ENCODE peak calls at places on chromosomes 16 and 17, in eight cellular contexts. U, R, I, X, B, F, W and O are unnamed samples. For H3K36me3, the result is how much of the 10 kb centered on the place peaks cover.

GRCh38 chr16:72467157-72467759 is 295.3 kb upstream of the PMFBP1 start:
- DNase-seq in U (peak), R (no peak), I (no peak), X (peak), B (no peak), F (no peak), W (no peak), O (no peak)

GRCh38 chr16:55497558-55497957 is 11.3 kb upstream of the LPCAT2 start:
- DNase-seq in U (no peak), R (no peak), I (no peak), X (no peak), B (no peak), F (no peak), W (no peak), O (no peak)

GRCh38 chr17:76272541-76273434 is 7.6 kb downstream of the UBALD2 start:
- DNase-seq in U (no peak), R (no peak), I (no peak), X (no peak), B (no peak), F (no peak), W (peak), O (peak)

GRCh38 chr17:79000396-79001189 is 9.0 kb downstream of the CANT1 start:
- DNase-seq in U (no peak), R (peak), I (peak), X (no peak), B (no peak), F (no peak), W (no peak), O (no peak)

GRCh38 chr16:80806957-80807356 is 2.6 kb upstream of the CDYL2 start:
- DNase-seq in U (peak), R (no peak), I (no peak), X (no peak), B (no peak), F (no peak), W (peak), O (peak)

GRCh38 chr17:81870155-81870977 is 771 bp downstream of the ARHGDIA start:
- DNase-seq in U (peak), R (no peak), I (no peak), X (peak), B (peak), F (peak), W (peak), O (peak)

GRCh38 chr17:63841350-63842172 is 924 bp downstream of the SMARCD2 start:
- DNase-seq in U (peak), R (peak), I (peak), X (peak), B (peak), F (no peak), W (no peak), O (no peak)

GRCh38 chr17:77352996-77353395 is 212.2 kb downstream of the SEC14L1 start:
- DNase-seq in U (no peak), R (peak), I (peak), X (no peak), B (no peak), F (no peak), W (peak), O (no peak)

GRCh38 chr17:17096438-17097178 is 54.4 kb downstream of the MPRIP start:
- DNase-seq in U (peak), R (no peak), I (no peak), X (no peak), B (peak), F (no peak), W (no peak), O (no peak)

GRCh38 chr17:30519707-30520106 is 42.5 kb downstream of the GOSR1 start:
- DNase-seq in U (peak), R (no peak), I (no peak), X (no peak), B (no peak), F (no peak), W (no peak), O (no peak)

GRCh38 chr17:29722411-29723198 is 99.9 kb upstream of the CORO6 start:
- DNase-seq in U (peak), R (no peak), I (peak), X (no peak), B (no peak), F (no peak), W (peak), O (peak)

GRCh38 chr16:2239231-2239675 is 3.0 kb downstream of the DNASE1L2 start:
- DNase-seq in U (no peak), R (no peak), I (no peak), X (no peak), B (no peak), F (no peak), W (no peak), O (no peak)

GRCh38 chr17:57916925-57917858 is 38.0 kb downstream of the CUEDC1 start:
- DNase-seq in U (no peak), R (no peak), I (no peak), X (no peak), B (no peak), F (no peak), W (peak), O (peak)

GRCh38 chr17:75970011-75970523 is 8.9 kb downstream of the ACOX1 start:
- DNase-seq in U (peak), R (no peak), I (no peak), X (no peak), B (no peak), F (no peak), W (no peak), O (no peak)

GRCh38 chr17:39752241-39752831 is 14.6 kb downstream of the GRB7 start:
- DNase-seq in U (no peak), R (no peak), I (no peak), X (peak), B (peak), F (no peak), W (peak), O (no peak)

GRCh38 chr17:54494731-54495715 is 405.6 kb upstream of the TOM1L1 start:
- DNase-seq in U (no peak), R (no peak), I (no peak), X (no peak), B (no peak), F (no peak), W (no peak), O (no peak)

GRCh38 chr16:72549878-72550277 is 377.9 kb upstream of the PMFBP1 start:
- DNase-seq in U (no peak), R (no peak), I (no peak), X (no peak), B (no peak), F (no peak), W (no peak), O (no peak)

GRCh38 chr16:19232988-19233387 is 52.5 kb upstream of the CLEC19A start:
- DNase-seq in U (no peak), R (no peak), I (no peak), X (no peak), B (no peak), F (no peak), W (no peak), O (no peak)

GRCh38 chr16:83117810-83118209 is 491.0 kb downstream of the CDH13 start:
- DNase-seq in U (no peak), R (no peak), I (no peak), X (no peak), B (no peak), F (no peak), W (no peak), O (no peak)

GRCh38 chr17:82449883-82450356 is 632 bp downstream of the CYBC1 start:
- DNase-seq in U (no peak), R (no peak), I (no peak), X (no peak), B (no peak), F (no peak), W (no peak), O (no peak)

GRCh38 chr17:66487933-66488572 is 185.6 kb downstream of the PRKCA start:
- DNase-seq in U (no peak), R (no peak), I (no peak), X (no peak), B (no peak), F (no peak), W (no peak), O (no peak)

GRCh38 chr17:46027326-46028325 is 28.6 kb downstream of the STH start:
- DNase-seq in U (no peak), R (no peak), I (no peak), X (no peak), B (no peak), F (no peak), W (no peak), O (no peak)

DNA sequence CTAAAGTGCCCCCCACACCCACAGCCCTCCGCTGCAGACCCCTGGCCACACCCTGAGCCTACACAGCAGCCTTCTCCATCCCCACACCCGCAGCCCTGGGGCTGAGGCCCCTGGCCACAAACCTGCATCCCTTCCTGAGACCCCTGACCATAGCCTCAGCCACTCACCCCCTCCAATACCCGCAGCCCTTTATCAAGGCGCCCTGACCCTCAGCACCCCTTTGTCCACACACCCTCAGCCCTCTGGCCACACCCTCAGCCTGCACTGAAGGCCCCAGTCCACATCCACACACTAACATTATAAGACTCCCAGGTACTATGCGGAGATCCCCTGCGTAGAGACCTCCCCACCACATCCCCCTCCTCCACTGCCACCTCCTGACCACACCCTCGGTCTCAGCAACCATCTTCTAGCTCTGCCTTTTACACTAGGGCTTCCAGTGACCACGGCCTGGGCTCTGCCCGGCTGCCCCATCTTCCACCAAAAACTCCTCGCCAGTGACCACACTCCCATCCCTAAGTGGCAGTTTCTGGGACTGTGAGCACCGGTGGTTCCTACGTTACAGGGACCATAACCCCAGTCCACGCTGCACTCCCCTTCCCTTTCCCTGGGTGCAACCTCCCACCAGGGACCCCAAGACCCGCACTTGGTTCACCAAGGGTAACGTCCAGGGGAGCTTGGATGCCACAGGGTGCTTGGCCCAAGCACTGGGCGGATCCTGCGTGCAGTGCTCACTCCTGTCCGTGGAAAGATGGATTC is 818 bp downstream of the TPPP3 start:
- DNase-seq in U (no peak), R (no peak), I (peak), X (no peak), B (no peak), F (no peak), W (no peak), O (no peak)
- H3K4me3 ChIP-seq in U (no peak), R (peak), I (peak), X (peak), B (peak), F (peak), W (no peak), O (no peak)

DNA sequence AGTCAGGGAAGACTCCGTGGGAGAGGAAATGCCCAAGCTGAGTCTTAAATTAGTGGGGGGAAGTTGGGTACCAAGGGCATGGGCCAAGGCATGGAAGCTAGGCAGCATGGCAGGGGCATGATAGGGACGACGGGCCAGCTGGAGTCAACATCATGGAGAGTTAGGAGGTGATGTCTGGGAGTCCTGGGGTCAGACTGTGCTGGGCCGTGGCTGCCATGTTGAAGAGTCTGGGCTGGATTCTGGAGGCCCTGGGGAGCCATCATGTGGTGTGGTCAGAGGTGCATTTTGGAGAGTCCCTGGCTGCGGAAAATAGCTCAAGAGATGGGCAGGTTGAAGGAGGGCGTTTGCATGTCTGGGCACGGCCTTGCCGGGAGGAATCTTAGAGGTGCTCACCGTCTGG is 85.2 kb downstream of the SDR42E1 start:
- DNase-seq in U (no peak), R (no peak), I (peak), X (no peak), B (no peak), F (no peak), W (no peak), O (no peak)
- H3K36me3 ChIP-seq in U (under half), R (under half), I (under half), X (under half), B (under half), F (under half), W (under half), O (under half)

GRCh38 chr16:23505942-23506605 is 4.2 kb downstream of the GGA2 start:
- DNase-seq in U (no peak), R (no peak), I (no peak), X (no peak), B (no peak), F (no peak), W (no peak), O (no peak)

GRCh38 chr16:23508589-23509440 is 1.5 kb downstream of the GGA2 start:
- DNase-seq in U (peak), R (no peak), I (no peak), X (peak), B (no peak), F (peak), W (no peak), O (no peak)

GRCh38 chr16:23505180-23505665 is 5.1 kb downstream of the GGA2 start:
- DNase-seq in U (no peak), R (no peak), I (no peak), X (no peak), B (no peak), F (no peak), W (no peak), O (no peak)

GRCh38 chr16:23504453-23505179 is 5.7 kb downstream of the GGA2 start:
- DNase-seq in U (peak), R (no peak), I (peak), X (peak), B (no peak), F (peak), W (peak), O (peak)

DNA sequence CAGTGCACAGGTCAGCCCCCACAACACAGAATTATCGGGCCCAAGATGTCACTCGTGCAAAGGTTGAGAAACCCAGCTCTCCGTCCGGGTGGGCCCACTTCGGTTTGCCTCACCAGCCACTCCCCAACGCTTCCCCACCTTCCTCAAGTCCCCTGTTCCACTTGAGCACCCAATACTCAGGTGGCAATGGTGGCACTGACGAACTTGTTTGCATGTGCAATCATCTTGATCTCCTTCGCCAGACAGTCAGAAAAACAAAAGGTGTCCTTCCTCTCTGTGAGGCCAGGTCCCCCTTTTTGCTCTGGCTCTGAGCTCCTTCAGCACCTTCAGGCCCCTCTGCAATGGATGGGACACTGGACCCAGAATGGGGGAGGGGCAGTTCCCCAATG is 3.7 kb downstream of the GGA2 start:
- DNase-seq in U (no peak), R (no peak), I (no peak), X (no peak), B (no peak), F (no peak), W (no peak), O (no peak)
- H3K4me3 ChIP-seq in U (no peak), R (no peak), I (no peak), X (no peak), B (no peak), F (no peak), W (no peak), O (no peak)

DNA sequence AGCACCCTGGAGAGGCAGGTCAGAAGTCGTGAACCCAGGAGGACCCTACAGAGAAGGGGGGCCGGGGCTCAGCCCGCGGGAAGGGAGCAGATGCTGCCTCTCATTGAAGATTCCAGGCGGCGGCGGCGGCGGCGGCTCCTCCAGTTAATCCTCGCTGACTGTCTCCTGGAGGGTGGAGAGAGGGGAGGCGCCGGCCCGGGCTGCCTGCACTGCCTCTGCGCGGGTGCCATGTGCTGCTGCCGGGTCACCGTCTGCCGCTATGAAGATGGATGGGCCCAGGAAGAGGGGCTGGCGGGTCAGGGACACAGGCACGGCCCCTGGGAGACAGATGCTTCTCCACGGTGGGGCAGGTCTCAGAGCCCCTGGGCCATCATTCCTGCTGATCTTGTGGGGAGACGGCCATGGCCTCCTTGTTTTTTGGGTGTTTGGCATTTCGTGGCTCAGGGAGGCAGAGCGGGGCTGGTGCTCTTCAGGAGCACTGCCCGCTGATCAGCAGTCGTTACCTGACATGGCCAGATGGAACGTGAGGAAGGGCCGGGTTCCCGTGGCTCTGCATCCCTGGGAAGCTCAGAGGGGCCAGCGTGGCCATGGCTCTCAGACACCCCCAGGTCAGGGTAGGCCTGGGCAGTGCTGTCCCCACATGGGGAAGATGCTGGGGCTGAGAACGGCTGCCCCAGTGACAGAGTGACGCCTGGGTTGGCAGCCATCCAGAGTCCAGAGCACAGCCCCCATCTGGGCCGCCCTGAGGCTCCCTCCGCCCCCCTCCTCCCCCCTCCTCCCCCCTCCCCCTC is 36.1 kb downstream of the GINS2 start:
- DNase-seq in U (peak), R (no peak), I (peak), X (no peak), B (no peak), F (no peak), W (peak), O (peak)
- H3K36me3 ChIP-seq in U (under half), R (under half), I (half or more), X (under half), B (under half), F (under half), W (under half), O (under half)

GRCh38 chr17:2351269-2351668 is 14.0 kb downstream of the SGSM2 start:
- DNase-seq in U (no peak), R (peak), I (no peak), X (no peak), B (no peak), F (no peak), W (no peak), O (no peak)

GRCh38 chr17:2344528-2344927 is 7.2 kb downstream of the SGSM2 start:
- DNase-seq in U (peak), R (no peak), I (no peak), X (no peak), B (no peak), F (no peak), W (no peak), O (no peak)

GRCh38 chr17:2343421-2343820 is 6.1 kb downstream of the SGSM2 start:
- DNase-seq in U (no peak), R (no peak), I (no peak), X (no peak), B (peak), F (no peak), W (peak), O (peak)

GRCh38 chr17:2346475-2346874 is 9.2 kb downstream of the SGSM2 start:
- DNase-seq in U (no peak), R (peak), I (no peak), X (no peak), B (no peak), F (no peak), W (no peak), O (no peak)

DNA sequence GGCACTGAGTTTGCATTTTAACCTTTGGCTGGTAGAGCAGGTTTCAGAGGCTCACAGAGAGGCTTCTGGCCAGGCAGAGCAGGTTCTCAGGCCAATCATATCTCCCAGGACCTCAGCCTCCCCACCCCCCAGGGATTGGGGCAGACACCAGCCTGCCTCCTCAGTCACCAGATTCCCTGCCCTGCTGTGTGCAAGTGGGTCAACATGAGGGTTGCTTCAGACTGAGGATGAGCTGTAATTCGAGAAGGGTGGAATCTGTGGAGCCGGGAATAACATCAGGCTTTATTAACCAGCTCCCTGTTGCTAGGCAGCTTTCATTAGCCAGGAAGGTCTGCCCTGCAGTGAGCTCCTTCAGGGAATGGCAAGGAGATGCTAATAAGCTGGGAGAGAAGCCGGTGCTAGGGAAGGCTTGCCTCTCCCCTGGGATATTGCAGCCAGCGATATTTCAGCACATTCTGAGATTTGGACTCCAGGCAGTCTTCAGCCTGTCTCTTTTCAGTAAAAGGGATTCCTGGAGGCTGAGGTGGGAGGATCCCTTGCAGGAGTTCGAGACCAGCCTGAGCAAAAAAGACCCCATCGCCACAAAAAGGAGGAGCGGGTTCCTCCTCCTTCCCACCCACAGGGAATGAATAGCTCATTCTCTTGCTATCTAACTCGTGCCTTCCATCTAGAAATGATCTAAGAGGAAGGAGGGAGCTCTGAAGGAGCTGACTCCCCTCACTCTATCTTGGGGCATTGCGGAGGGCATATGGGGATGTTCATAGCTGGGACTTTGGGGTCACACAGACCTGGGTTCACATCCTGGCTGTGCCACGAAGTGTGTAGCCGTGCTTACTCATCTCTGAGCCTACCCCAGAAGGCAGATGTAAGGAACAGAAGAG is 10.7 kb downstream of the SGSM2 start:
- DNase-seq in U (peak), R (peak), I (no peak), X (peak), B (peak), F (peak), W (no peak), O (no peak)
- H3K4me3 ChIP-seq in U (no peak), R (no peak), I (no peak), X (peak), B (no peak), F (peak), W (no peak), O (no peak)

DNA sequence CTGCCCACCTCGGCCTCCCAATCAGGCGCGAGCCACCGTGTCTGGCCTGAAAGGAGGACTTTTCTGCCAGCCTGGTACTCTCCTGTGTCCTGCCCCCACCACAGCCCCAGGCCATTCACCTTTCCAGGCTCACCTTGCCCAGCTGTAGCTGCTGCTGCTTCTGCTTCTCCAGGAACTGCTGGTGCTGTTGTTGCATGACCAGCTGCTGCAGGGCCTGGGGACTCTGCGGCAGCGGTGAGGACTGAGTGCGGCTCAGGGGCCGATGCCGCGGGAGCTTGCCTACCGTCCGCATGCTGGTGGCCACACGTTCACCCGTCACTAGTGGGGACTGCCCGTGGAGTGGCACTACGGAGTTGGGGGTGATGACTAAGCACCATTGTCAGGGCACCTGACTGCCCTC is 17.7 kb downstream of the G6PC3 start:
- DNase-seq in U (no peak), R (no peak), I (no peak), X (no peak), B (no peak), F (no peak), W (no peak), O (no peak)
- H3K36me3 ChIP-seq in U (under half), R (under half), I (half or more), X (under half), B (under half), F (under half), W (under half), O (under half)